ENCODE peak calls at places on chromosomes 4 and X, in five cellular contexts. G, Z, D, I and B are unnamed samples.

GRCh38 chrX:110915120-110915519 is 119.5 kb upstream of the CHRDL1 start:
- DNase-seq in G (no peak), Z (peak), D (no peak), I (no peak), B (no peak)

GRCh38 chrX:72021975-72022374 is 109.7 kb downstream of the RTL5 start:
- DNase-seq in G (no peak), Z (no peak), D (no peak), I (no peak), B (no peak)

GRCh38 chr4:98712607-98713006 is 54.2 kb upstream of the TSPAN5 start:
- DNase-seq in G (no peak), Z (no peak), D (no peak), I (no peak), B (no peak)

GRCh38 chr4:153799708-153800074 is 10.8 kb upstream of the SFRP2 start:
- DNase-seq in G (no peak), Z (no peak), D (no peak), I (no peak), B (no peak)

GRCh38 chr4:182975806-182976205 is 58.6 kb upstream of the DCTD start:
- DNase-seq in G (no peak), Z (peak), D (no peak), I (peak), B (no peak)

GRCh38 chrX:2592279-2592678 is 91.5 kb upstream of the DHRSX start:
- DNase-seq in G (no peak), Z (no peak), D (no peak), I (no peak), B (no peak)

GRCh38 chrX:9464435-9465371 is at the start of gene TBL1X:
- DNase-seq in G (no peak), Z (peak), D (peak), I (peak), B (peak)

GRCh38 chr4:6961496-6962210 is 52.0 kb downstream of the TBC1D14 start:
- DNase-seq in G (no peak), Z (no peak), D (no peak), I (no peak), B (no peak)

GRCh38 chr4:157895205-157895604 is 277.6 kb downstream of the GASK1B start:
- DNase-seq in G (no peak), Z (no peak), D (no peak), I (no peak), B (no peak)

GRCh38 chrX:123487674-123488073 is 245.2 kb downstream of the THOC2 start:
- DNase-seq in G (no peak), Z (no peak), D (no peak), I (no peak), B (no peak)

GRCh38 chr4:145690610-145691009 is 10.7 kb downstream of the C4orf51 start:
- DNase-seq in G (no peak), Z (no peak), D (no peak), I (no peak), B (no peak)

GRCh38 chr4:151408630-151409469 is at the start of gene FHIP1A:
- DNase-seq in G (peak), Z (peak), D (peak), I (peak), B (peak)

GRCh38 chrX:103170216-103170615 is 44.7 kb upstream of the BEX4 start:
- DNase-seq in G (no peak), Z (no peak), D (no peak), I (peak), B (no peak)

GRCh38 chrX:43552166-43552565 is 103.9 kb upstream of the MAOA start:
- DNase-seq in G (no peak), Z (no peak), D (no peak), I (no peak), B (no peak)

GRCh38 chrX:37745835-37746234 is 34.0 kb upstream of the CYBB start:
- DNase-seq in G (no peak), Z (no peak), D (no peak), I (no peak), B (no peak)

GRCh38 chrX:101357166-101357795 is 8.7 kb upstream of the TIMM8A start:
- DNase-seq in G (no peak), Z (peak), D (no peak), I (no peak), B (no peak)

GRCh38 chr4:44916406-44916805 is 190.1 kb upstream of the GNPDA2 start:
- DNase-seq in G (no peak), Z (peak), D (no peak), I (no peak), B (no peak)

DNA sequence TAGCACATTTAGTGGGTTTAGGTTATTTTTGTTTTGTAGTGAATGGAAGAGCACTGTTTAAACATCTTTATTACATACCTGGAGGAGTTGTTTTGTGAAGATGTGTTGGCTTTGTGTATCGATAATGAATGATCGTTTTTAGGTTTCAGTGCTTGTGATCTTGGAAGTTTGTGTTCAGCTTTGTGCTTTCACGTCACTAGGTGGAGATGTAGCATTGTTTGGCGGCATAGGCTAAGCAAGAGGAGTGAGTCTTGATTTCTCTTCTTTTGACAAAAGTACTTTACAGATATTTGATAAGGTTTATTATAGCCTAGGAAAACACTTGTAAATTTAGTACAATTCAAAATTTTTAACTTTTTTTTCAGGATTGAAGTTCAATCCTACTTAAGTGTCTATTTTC is 50.4 kb downstream of the PDK3 start:
- DNase-seq in G (no peak), Z (peak), D (no peak), I (peak), B (peak)
- TF ChIP-seq CTCF in G (peak), Z (peak), D (no peak), I (no peak), B (no peak)

GRCh38 chr4:189096717-189097116 is 844.0 kb upstream of the FRG1 start:
- DNase-seq in G (no peak), Z (no peak), D (no peak), I (no peak), B (peak)
- TF ChIP-seq CTCF in G (peak), Z (no peak), D (no peak), I (no peak), B (peak)

GRCh38 chr4:152785639-152786517 is 6.1 kb downstream of the ARFIP1 start:
- DNase-seq in G (no peak), Z (no peak), D (no peak), I (no peak), B (no peak)

GRCh38 chr4:152780267-152780811 is 585 bp downstream of the ARFIP1 start:
- DNase-seq in G (no peak), Z (peak), D (no peak), I (no peak), B (peak)

GRCh38 chr4:152778656-152779512 is 646 bp downstream of the TIGD4 start:
- DNase-seq in G (peak), Z (peak), D (peak), I (peak), B (peak)

GRCh38 chr4:152779513-152780266 is at the start of the genes ARFIP1 and TIGD4:
- DNase-seq in G (peak), Z (peak), D (peak), I (peak), B (peak)

DNA sequence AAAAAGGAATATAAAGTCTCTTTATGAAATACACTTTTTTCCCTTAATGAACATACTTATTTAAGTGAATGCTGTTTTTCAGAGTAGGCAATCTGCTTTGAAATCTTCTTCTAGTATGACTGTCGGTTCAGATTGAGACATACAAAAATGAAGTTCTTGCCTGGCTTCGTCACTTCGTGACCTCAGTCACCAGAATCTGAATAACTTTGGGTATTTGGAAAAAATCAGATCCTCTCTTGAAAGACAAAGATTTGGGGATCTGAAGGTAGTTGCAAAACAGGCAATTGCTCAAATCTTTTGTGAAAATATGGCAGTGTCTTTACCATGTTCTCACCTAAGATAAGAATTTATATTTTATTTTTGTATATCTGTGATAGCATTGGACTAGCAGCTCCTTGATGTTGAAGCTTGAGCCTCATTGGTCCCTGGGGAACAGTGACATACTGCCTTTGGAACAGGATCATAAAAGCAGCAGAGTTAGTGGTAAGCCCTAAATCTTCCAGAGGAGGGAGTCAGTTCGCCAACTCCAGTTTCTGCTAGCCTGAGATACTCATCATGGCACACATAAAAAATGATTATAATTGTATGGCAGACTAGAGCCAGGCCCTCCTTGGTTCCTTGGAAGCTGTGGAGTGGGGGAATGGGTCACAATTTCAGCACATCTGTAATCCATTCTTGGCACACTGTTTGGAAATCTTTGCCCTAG is 4.9 kb downstream of the ARFIP1 start:
- DNase-seq in G (no peak), Z (peak), D (no peak), I (no peak), B (no peak)
- TF ChIP-seq CTCF in G (peak), Z (peak), D (no peak), I (no peak), B (no peak)

DNA sequence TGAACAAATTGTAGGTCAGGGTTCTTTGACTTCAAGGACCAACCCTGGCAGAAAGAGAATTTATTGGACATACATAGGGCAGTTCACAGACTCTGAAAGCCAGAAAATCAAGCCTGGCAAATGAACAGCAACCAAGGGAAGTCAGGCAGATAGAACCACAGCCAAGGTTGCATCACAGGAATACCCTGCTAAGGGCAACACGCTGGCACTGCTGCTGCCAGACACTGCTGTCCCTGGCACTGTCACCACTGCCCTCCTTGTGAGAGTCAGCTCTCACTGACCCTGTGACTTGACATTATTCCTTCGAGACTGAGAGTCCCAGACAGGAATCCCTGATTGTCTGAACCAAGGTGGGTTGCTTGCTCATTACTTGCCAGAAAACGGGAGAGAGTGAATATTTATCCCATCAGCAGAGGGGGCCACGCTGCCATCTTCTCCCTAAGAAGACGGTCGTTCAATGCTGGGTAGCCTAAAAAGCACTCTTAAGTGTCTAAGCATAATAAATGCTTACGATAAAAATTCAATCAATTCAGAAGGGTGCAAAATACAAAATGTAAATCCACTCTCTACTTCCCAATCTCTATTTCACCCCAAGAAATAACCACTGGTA is 23.2 kb upstream of the PTTG2 start:
- DNase-seq in G (no peak), Z (peak), D (peak), I (no peak), B (no peak)
- TF ChIP-seq CTCF in G (peak), Z (no peak), D (no peak), I (no peak), B (no peak)

GRCh38 chr4:81507530-81507929 is 35.8 kb upstream of the RASGEF1B start:
- DNase-seq in G (no peak), Z (no peak), D (no peak), I (no peak), B (no peak)

GRCh38 chr4:81502561-81502960 is 30.9 kb upstream of the RASGEF1B start:
- DNase-seq in G (no peak), Z (no peak), D (no peak), I (no peak), B (no peak)

GRCh38 chr4:81506731-81507130 is 35.0 kb upstream of the RASGEF1B start:
- DNase-seq in G (no peak), Z (no peak), D (no peak), I (no peak), B (no peak)

GRCh38 chr4:81503586-81503985 is 31.9 kb upstream of the RASGEF1B start:
- DNase-seq in G (no peak), Z (no peak), D (no peak), I (no peak), B (no peak)

DNA sequence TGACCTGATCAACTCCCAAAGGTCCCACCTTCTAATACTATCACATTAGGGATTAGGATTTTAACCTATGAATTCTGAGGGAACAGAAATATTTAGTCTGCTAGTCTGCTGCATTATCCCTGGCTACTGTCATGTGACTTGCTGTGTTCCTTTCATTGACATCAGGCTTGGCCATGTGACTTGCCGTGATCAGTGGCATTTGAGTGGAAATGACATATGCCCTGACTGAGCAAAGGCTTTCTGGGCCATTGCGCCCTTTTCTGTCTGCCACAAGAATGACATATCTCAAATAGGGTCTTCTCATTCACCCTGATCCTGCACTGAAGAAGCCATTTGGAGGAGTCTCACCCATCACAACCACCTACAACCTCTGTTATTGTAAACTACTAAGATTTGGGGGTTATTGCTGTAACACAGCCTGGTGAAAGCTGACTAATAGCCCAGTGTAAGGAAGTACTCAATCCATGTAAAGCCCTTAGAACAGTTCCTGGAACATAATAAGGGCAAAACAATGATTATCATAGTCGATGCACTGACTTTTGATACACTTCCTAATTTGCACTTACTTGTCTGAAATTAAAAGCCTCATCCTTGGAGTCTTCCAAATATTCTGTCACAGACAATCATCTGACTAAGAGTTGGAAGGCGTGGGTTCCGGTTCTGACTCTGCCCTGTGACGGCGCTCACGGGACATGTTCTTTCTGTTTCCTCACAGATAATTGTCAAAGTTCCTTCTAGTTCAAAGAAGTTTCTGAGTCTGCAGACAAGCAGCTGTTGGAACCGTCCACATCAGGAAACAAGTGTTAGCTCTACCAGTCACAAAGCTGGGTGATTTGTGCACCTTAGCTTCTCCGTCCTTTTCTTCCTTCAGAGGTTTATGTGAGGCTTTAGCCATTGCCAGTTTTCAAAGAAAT is 33.2 kb upstream of the RASGEF1B start:
- DNase-seq in G (no peak), Z (peak), D (peak), I (peak), B (peak)
- TF ChIP-seq CTCF in G (no peak), Z (no peak), D (no peak), I (no peak), B (no peak)

DNA sequence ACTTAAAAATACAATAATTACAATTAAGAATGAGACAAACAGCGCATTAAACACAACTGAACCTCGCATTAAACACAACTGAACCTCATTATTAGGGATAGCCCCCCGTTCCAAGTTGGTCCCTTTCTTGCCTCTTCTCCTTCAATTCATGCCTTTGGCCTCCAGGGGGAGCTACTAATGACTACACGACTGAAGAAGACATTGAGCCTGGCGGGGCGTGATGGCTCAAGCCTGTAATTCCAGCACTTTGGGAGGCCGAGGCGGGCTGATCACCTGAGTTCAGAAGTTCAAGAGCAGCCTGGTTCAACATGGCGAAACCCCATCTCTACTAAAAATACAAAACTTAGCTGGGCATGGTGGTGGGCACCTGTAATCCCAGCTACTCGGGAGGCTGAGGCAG is 56.4 kb upstream of the NWD2 start:
- DNase-seq in G (no peak), Z (no peak), D (no peak), I (no peak), B (peak)
- TF ChIP-seq CTCF in G (peak), Z (no peak), D (no peak), I (no peak), B (peak)

DNA sequence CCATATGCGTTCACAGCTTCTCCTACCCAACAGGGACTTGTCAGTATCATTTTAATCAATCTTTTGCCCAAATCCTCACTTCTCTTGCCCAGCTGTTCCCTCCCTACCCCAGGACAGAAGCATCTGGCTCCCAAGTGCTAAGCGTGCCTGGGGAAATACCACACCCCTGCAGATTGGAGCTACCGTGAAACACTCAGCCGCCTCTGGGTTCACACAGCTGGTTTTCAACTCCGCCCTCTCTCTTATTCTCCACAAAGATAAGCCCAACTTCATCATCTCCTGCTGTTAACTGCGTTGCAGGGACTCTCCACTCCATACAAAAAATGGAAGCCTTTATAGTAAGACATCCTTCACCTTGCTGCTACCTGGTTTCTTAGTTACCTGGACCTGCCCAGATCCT is 147.3 kb upstream of the FTHL17 start:
- DNase-seq in G (no peak), Z (no peak), D (no peak), I (no peak), B (no peak)
- TF ChIP-seq CTCF in G (no peak), Z (no peak), D (no peak), I (no peak), B (no peak)